ENCODE peak calls at places on chromosome 2, in four cellular contexts. L is stimulated activated CD4-positive, alpha-beta T cell treated with anti-CD3 and anti-CD28 coated beads, Interleukin-4, amount 100 ng/mL, for 1 hour; V is brain pericyte; Y is HTR-8/SVneo. U is an unnamed sample.
A peak's percentile ranks its signal among the peaks of the same experiment; 100 is the strongest.

GRCh38 chr2:111176388-111176787 is 55.7 kb downstream of the BCL2L11 start:
- DNase-seq in L (no peak), Y (no peak), V (no peak), U (no peak)

GRCh38 chr2:40062381-40062780 is 283.3 kb upstream of the THUMPD2 start:
- DNase-seq in V (no peak), L (no peak), Y (no peak), U (no peak)

GRCh38 chr2:199663157-199663556 is 187.8 kb downstream of the FTCDNL1 start:
- DNase-seq in L (no peak), V (no peak), Y (no peak), U (no peak)

GRCh38 chr2:146665801-146666200 is 1179.0 kb upstream of the ACVR2A start:
- DNase-seq in V (no peak), Y (no peak), L (no peak), U (no peak)

GRCh38 chr2:15907461-15908324 is 32.7 kb upstream of the MYCN start:
- DNase-seq in Y (no peak), L (no peak), V (no peak), U (no peak)

GRCh38 chr2:127453392-127454171 is 35.4 kb downstream of the PROC start:
- DNase-seq in L (no peak), Y (peak; percentile 59), V (no peak), U (no peak)

GRCh38 chr2:132275396-132275795 is 113.6 kb upstream of the ANKRD30BL start:
- DNase-seq in V (no peak), Y (no peak), L (no peak), U (no peak)

GRCh38 chr2:207008105-207008990 is 69.0 kb downstream of the CPO start:
- DNase-seq in L (no peak), V (no peak), Y (peak; percentile 23), U (no peak)

GRCh38 chr2:68715353-68716041 is 19.1 kb upstream of the ARHGAP25 start:
- DNase-seq in V (peak; percentile 5), L (peak; percentile 40), Y (peak; percentile 69), U (peak; percentile 62)

GRCh38 chr2:30765876-30766470 is 41.3 kb downstream of the CAPN13 start:
- DNase-seq in Y (no peak), L (no peak), V (no peak), U (no peak)

GRCh38 chr2:237616373-237617304 is 10.7 kb upstream of the LRRFIP1 start:
- DNase-seq in Y (no peak), L (no peak), V (no peak), U (no peak)

GRCh38 chr2:231680284-231680991 is 27.9 kb upstream of the PTMA start:
- DNase-seq in Y (no peak), V (no peak), L (no peak), U (no peak)

U was measured in HCT116.